ENCODE peak calls at places on chromosomes 13 and 19, in ten cellular contexts. One of them, this sample, is unnamed.

GRCh38 chr13:43368003-43368402 is 344.6 kb downstream of the DNAJC15 start:
- DNase-seq in RCC 7860: no peak
- DNase-seq in islet precursor cell: no peak
- DNase-seq in stimulated activated CD4-positive, alpha-beta T cell treated with anti-CD3 and anti-CD28 coated beads, Interleukin-12 subunit alpha, Interleukin-12 subunit beta, amount 100 ng/mL, for 48 hours: no peak
- DNase-seq in CD8-positive, alpha-beta T cell: no peak
- DNase-seq in RKO: no peak
- DNase-seq in body of pancreas: no peak
- DNase-seq in T-helper 2 cell treated with Interferon-gamma antibody and Interleukin-4, amounts not matched to agents 5 μg/mL and 100 μg/mL, for 36 hours: no peak
- DNase-seq in caudate nucleus: no peak
- DNase-seq in dermis microvascular lymphatic vessel endothelial cell: peak; percentile 52
- DNase-seq in this sample: no peak

GRCh38 chr13:31027136-31027535 is 94.7 kb downstream of the TEX26 start:
- DNase-seq in RCC 7860: no peak
- DNase-seq in islet precursor cell: no peak
- DNase-seq in stimulated activated CD4-positive, alpha-beta T cell treated with anti-CD3 and anti-CD28 coated beads, Interleukin-12 subunit alpha, Interleukin-12 subunit beta, amount 100 ng/mL, for 48 hours: no peak
- DNase-seq in CD8-positive, alpha-beta T cell: no peak
- DNase-seq in RKO: no peak
- DNase-seq in body of pancreas: no peak
- DNase-seq in T-helper 2 cell treated with Interferon-gamma antibody and Interleukin-4, amounts not matched to agents 5 μg/mL and 100 μg/mL, for 36 hours: no peak
- DNase-seq in caudate nucleus: no peak
- DNase-seq in dermis microvascular lymphatic vessel endothelial cell: no peak
- DNase-seq in this sample: no peak

GRCh38 chr19:1299822-1300221 is 14.1 kb downstream of the EFNA2 start:
- DNase-seq in RCC 7860: no peak
- DNase-seq in islet precursor cell: no peak
- DNase-seq in stimulated activated CD4-positive, alpha-beta T cell treated with anti-CD3 and anti-CD28 coated beads, Interleukin-12 subunit alpha, Interleukin-12 subunit beta, amount 100 ng/mL, for 48 hours: no peak
- DNase-seq in CD8-positive, alpha-beta T cell: no peak
- DNase-seq in RKO: no peak
- DNase-seq in body of pancreas: no peak
- DNase-seq in T-helper 2 cell treated with Interferon-gamma antibody and Interleukin-4, amounts not matched to agents 5 μg/mL and 100 μg/mL, for 36 hours: no peak
- DNase-seq in caudate nucleus: no peak
- DNase-seq in dermis microvascular lymphatic vessel endothelial cell: no peak
- DNase-seq in this sample: no peak

GRCh38 chr19:10593820-10594637 is 6.9 kb upstream of the AP1M2 start:
- DNase-seq in RCC 7860: no peak
- DNase-seq in islet precursor cell: peak; percentile 83
- DNase-seq in stimulated activated CD4-positive, alpha-beta T cell treated with anti-CD3 and anti-CD28 coated beads, Interleukin-12 subunit alpha, Interleukin-12 subunit beta, amount 100 ng/mL, for 48 hours: no peak
- DNase-seq in CD8-positive, alpha-beta T cell: no peak
- DNase-seq in RKO: no peak
- DNase-seq in body of pancreas: peak; percentile 47
- DNase-seq in T-helper 2 cell treated with Interferon-gamma antibody and Interleukin-4, amounts not matched to agents 5 μg/mL and 100 μg/mL, for 36 hours: no peak
- DNase-seq in caudate nucleus: peak; percentile 9
- DNase-seq in dermis microvascular lymphatic vessel endothelial cell: no peak
- DNase-seq in this sample: no peak

GRCh38 chr13:49240017-49240416 is 7.7 kb upstream of the CDADC1 start:
- DNase-seq in RCC 7860: no peak
- DNase-seq in islet precursor cell: peak; percentile 63
- DNase-seq in stimulated activated CD4-positive, alpha-beta T cell treated with anti-CD3 and anti-CD28 coated beads, Interleukin-12 subunit alpha, Interleukin-12 subunit beta, amount 100 ng/mL, for 48 hours: no peak
- DNase-seq in CD8-positive, alpha-beta T cell: no peak
- DNase-seq in RKO: peak; percentile 64
- DNase-seq in body of pancreas: no peak
- DNase-seq in T-helper 2 cell treated with Interferon-gamma antibody and Interleukin-4, amounts not matched to agents 5 μg/mL and 100 μg/mL, for 36 hours: peak; percentile 32
- DNase-seq in caudate nucleus: no peak
- DNase-seq in dermis microvascular lymphatic vessel endothelial cell: peak; percentile 48
- DNase-seq in this sample: peak; percentile 21

GRCh38 chr19:10829967-10830366 is 6.0 kb downstream of the TMED1 start:
- DNase-seq in RCC 7860: no peak
- DNase-seq in islet precursor cell: peak; percentile 47
- DNase-seq in stimulated activated CD4-positive, alpha-beta T cell treated with anti-CD3 and anti-CD28 coated beads, Interleukin-12 subunit alpha, Interleukin-12 subunit beta, amount 100 ng/mL, for 48 hours: no peak
- DNase-seq in CD8-positive, alpha-beta T cell: no peak
- DNase-seq in RKO: no peak
- DNase-seq in body of pancreas: no peak
- DNase-seq in T-helper 2 cell treated with Interferon-gamma antibody and Interleukin-4, amounts not matched to agents 5 μg/mL and 100 μg/mL, for 36 hours: no peak
- DNase-seq in caudate nucleus: no peak
- DNase-seq in dermis microvascular lymphatic vessel endothelial cell: no peak
- DNase-seq in this sample: no peak

GRCh38 chr19:41888926-41889325 is 5.9 kb downstream of the ARHGEF1 start:
- DNase-seq in RCC 7860: no peak
- DNase-seq in islet precursor cell: no peak
- DNase-seq in stimulated activated CD4-positive, alpha-beta T cell treated with anti-CD3 and anti-CD28 coated beads, Interleukin-12 subunit alpha, Interleukin-12 subunit beta, amount 100 ng/mL, for 48 hours: no peak
- DNase-seq in CD8-positive, alpha-beta T cell: no peak
- DNase-seq in RKO: no peak
- DNase-seq in body of pancreas: no peak
- DNase-seq in T-helper 2 cell treated with Interferon-gamma antibody and Interleukin-4, amounts not matched to agents 5 μg/mL and 100 μg/mL, for 36 hours: no peak
- DNase-seq in caudate nucleus: no peak
- DNase-seq in dermis microvascular lymphatic vessel endothelial cell: no peak
- DNase-seq in this sample: no peak

GRCh38 chr19:11164879-11165406 is 9.4 kb upstream of the SPC24 start:
- DNase-seq in RCC 7860: no peak
- DNase-seq in islet precursor cell: no peak
- DNase-seq in stimulated activated CD4-positive, alpha-beta T cell treated with anti-CD3 and anti-CD28 coated beads, Interleukin-12 subunit alpha, Interleukin-12 subunit beta, amount 100 ng/mL, for 48 hours: no peak
- DNase-seq in CD8-positive, alpha-beta T cell: no peak
- DNase-seq in RKO: no peak
- DNase-seq in body of pancreas: peak; percentile 31
- DNase-seq in T-helper 2 cell treated with Interferon-gamma antibody and Interleukin-4, amounts not matched to agents 5 μg/mL and 100 μg/mL, for 36 hours: no peak
- DNase-seq in caudate nucleus: peak; percentile 21
- DNase-seq in dermis microvascular lymphatic vessel endothelial cell: peak; percentile 56
- DNase-seq in this sample: no peak

GRCh38 chr19:34504809-34505291 is 23.3 kb downstream of the WTIP start:
- DNase-seq in RCC 7860: no peak
- DNase-seq in islet precursor cell: no peak
- DNase-seq in stimulated activated CD4-positive, alpha-beta T cell treated with anti-CD3 and anti-CD28 coated beads, Interleukin-12 subunit alpha, Interleukin-12 subunit beta, amount 100 ng/mL, for 48 hours: no peak
- DNase-seq in CD8-positive, alpha-beta T cell: no peak
- DNase-seq in RKO: no peak
- DNase-seq in body of pancreas: no peak
- DNase-seq in T-helper 2 cell treated with Interferon-gamma antibody and Interleukin-4, amounts not matched to agents 5 μg/mL and 100 μg/mL, for 36 hours: no peak
- DNase-seq in caudate nucleus: no peak
- DNase-seq in dermis microvascular lymphatic vessel endothelial cell: no peak
- DNase-seq in this sample: no peak

GRCh38 chr19:38842439-38843174 is 7.2 kb downstream of the HNRNPL start:
- DNase-seq in RCC 7860: no peak
- DNase-seq in islet precursor cell: no peak
- DNase-seq in stimulated activated CD4-positive, alpha-beta T cell treated with anti-CD3 and anti-CD28 coated beads, Interleukin-12 subunit alpha, Interleukin-12 subunit beta, amount 100 ng/mL, for 48 hours: peak; percentile 43
- DNase-seq in CD8-positive, alpha-beta T cell: peak; percentile 38
- DNase-seq in RKO: no peak
- DNase-seq in body of pancreas: peak; percentile 21
- DNase-seq in T-helper 2 cell treated with Interferon-gamma antibody and Interleukin-4, amounts not matched to agents 5 μg/mL and 100 μg/mL, for 36 hours: peak; percentile 62
- DNase-seq in caudate nucleus: no peak
- DNase-seq in dermis microvascular lymphatic vessel endothelial cell: no peak
- DNase-seq in this sample: no peak

GRCh38 chr19:8085606-8086464 is 33.3 kb downstream of the CCL25 start:
- DNase-seq in RCC 7860: no peak
- DNase-seq in islet precursor cell: no peak
- DNase-seq in stimulated activated CD4-positive, alpha-beta T cell treated with anti-CD3 and anti-CD28 coated beads, Interleukin-12 subunit alpha, Interleukin-12 subunit beta, amount 100 ng/mL, for 48 hours: no peak
- DNase-seq in CD8-positive, alpha-beta T cell: no peak
- DNase-seq in RKO: peak; percentile 12
- DNase-seq in body of pancreas: no peak
- DNase-seq in T-helper 2 cell treated with Interferon-gamma antibody and Interleukin-4, amounts not matched to agents 5 μg/mL and 100 μg/mL, for 36 hours: no peak
- DNase-seq in caudate nucleus: no peak
- DNase-seq in dermis microvascular lymphatic vessel endothelial cell: peak; percentile 40
- DNase-seq in this sample: no peak

GRCh38 chr13:21641629-21642028 is 29.2 kb upstream of the FGF9 start:
- DNase-seq in RCC 7860: no peak
- DNase-seq in islet precursor cell: no peak
- DNase-seq in stimulated activated CD4-positive, alpha-beta T cell treated with anti-CD3 and anti-CD28 coated beads, Interleukin-12 subunit alpha, Interleukin-12 subunit beta, amount 100 ng/mL, for 48 hours: no peak
- DNase-seq in CD8-positive, alpha-beta T cell: no peak
- DNase-seq in RKO: no peak
- DNase-seq in body of pancreas: no peak
- DNase-seq in T-helper 2 cell treated with Interferon-gamma antibody and Interleukin-4, amounts not matched to agents 5 μg/mL and 100 μg/mL, for 36 hours: no peak
- DNase-seq in caudate nucleus: no peak
- DNase-seq in dermis microvascular lymphatic vessel endothelial cell: no peak
- DNase-seq in this sample: no peak

GRCh38 chr13:46492946-46493345 is 60.0 kb upstream of the LRCH1 start:
- DNase-seq in RCC 7860: no peak
- DNase-seq in islet precursor cell: peak; percentile 58
- DNase-seq in stimulated activated CD4-positive, alpha-beta T cell treated with anti-CD3 and anti-CD28 coated beads, Interleukin-12 subunit alpha, Interleukin-12 subunit beta, amount 100 ng/mL, for 48 hours: no peak
- DNase-seq in CD8-positive, alpha-beta T cell: no peak
- DNase-seq in RKO: peak; percentile 62
- DNase-seq in body of pancreas: no peak
- DNase-seq in T-helper 2 cell treated with Interferon-gamma antibody and Interleukin-4, amounts not matched to agents 5 μg/mL and 100 μg/mL, for 36 hours: no peak
- DNase-seq in caudate nucleus: no peak
- DNase-seq in dermis microvascular lymphatic vessel endothelial cell: peak; percentile 58
- DNase-seq in this sample: peak; percentile 17

GRCh38 chr19:35959040-35959967 is 23.1 kb downstream of the LRFN3 start:
- DNase-seq in RCC 7860: no peak
- DNase-seq in islet precursor cell: no peak
- DNase-seq in stimulated activated CD4-positive, alpha-beta T cell treated with anti-CD3 and anti-CD28 coated beads, Interleukin-12 subunit alpha, Interleukin-12 subunit beta, amount 100 ng/mL, for 48 hours: peak; percentile 51
- DNase-seq in CD8-positive, alpha-beta T cell: peak; percentile 60
- DNase-seq in RKO: no peak
- DNase-seq in body of pancreas: peak; percentile 39
- DNase-seq in T-helper 2 cell treated with Interferon-gamma antibody and Interleukin-4, amounts not matched to agents 5 μg/mL and 100 μg/mL, for 36 hours: peak; percentile 83
- DNase-seq in caudate nucleus: no peak
- DNase-seq in dermis microvascular lymphatic vessel endothelial cell: peak; percentile 13
- DNase-seq in this sample: no peak

GRCh38 chr19:50333235-50333736 is 4.1 kb upstream of the KCNC3 start:
- DNase-seq in RCC 7860: no peak
- DNase-seq in islet precursor cell: peak; percentile 99
- DNase-seq in stimulated activated CD4-positive, alpha-beta T cell treated with anti-CD3 and anti-CD28 coated beads, Interleukin-12 subunit alpha, Interleukin-12 subunit beta, amount 100 ng/mL, for 48 hours: peak; percentile 94
- DNase-seq in CD8-positive, alpha-beta T cell: peak; percentile 71
- DNase-seq in RKO: no peak
- DNase-seq in body of pancreas: peak; percentile 95
- DNase-seq in T-helper 2 cell treated with Interferon-gamma antibody and Interleukin-4, amounts not matched to agents 5 μg/mL and 100 μg/mL, for 36 hours: peak; percentile 97
- DNase-seq in caudate nucleus: peak; percentile 89
- DNase-seq in dermis microvascular lymphatic vessel endothelial cell: peak; percentile 90
- DNase-seq in this sample: peak; percentile 71

GRCh38 chr19:21052902-21053301 is 29.1 kb upstream of the ZNF714 start:
- DNase-seq in RCC 7860: no peak
- DNase-seq in islet precursor cell: no peak
- DNase-seq in stimulated activated CD4-positive, alpha-beta T cell treated with anti-CD3 and anti-CD28 coated beads, Interleukin-12 subunit alpha, Interleukin-12 subunit beta, amount 100 ng/mL, for 48 hours: no peak
- DNase-seq in CD8-positive, alpha-beta T cell: no peak
- DNase-seq in RKO: no peak
- DNase-seq in body of pancreas: no peak
- DNase-seq in T-helper 2 cell treated with Interferon-gamma antibody and Interleukin-4, amounts not matched to agents 5 μg/mL and 100 μg/mL, for 36 hours: no peak
- DNase-seq in caudate nucleus: no peak
- DNase-seq in dermis microvascular lymphatic vessel endothelial cell: no peak
- DNase-seq in this sample: no peak

GRCh38 chr19:28482221-28482620 is 730.7 kb downstream of the UQCRFS1 start:
- DNase-seq in RCC 7860: no peak
- DNase-seq in islet precursor cell: peak; percentile 79
- DNase-seq in stimulated activated CD4-positive, alpha-beta T cell treated with anti-CD3 and anti-CD28 coated beads, Interleukin-12 subunit alpha, Interleukin-12 subunit beta, amount 100 ng/mL, for 48 hours: no peak
- DNase-seq in CD8-positive, alpha-beta T cell: no peak
- DNase-seq in RKO: no peak
- DNase-seq in body of pancreas: no peak
- DNase-seq in T-helper 2 cell treated with Interferon-gamma antibody and Interleukin-4, amounts not matched to agents 5 μg/mL and 100 μg/mL, for 36 hours: no peak
- DNase-seq in caudate nucleus: no peak
- DNase-seq in dermis microvascular lymphatic vessel endothelial cell: no peak
- DNase-seq in this sample: no peak

GRCh38 chr19:48006762-48007161 is 12.3 kb downstream of the ELSPBP1 start:
- DNase-seq in RCC 7860: no peak
- DNase-seq in islet precursor cell: peak; percentile 12
- DNase-seq in stimulated activated CD4-positive, alpha-beta T cell treated with anti-CD3 and anti-CD28 coated beads, Interleukin-12 subunit alpha, Interleukin-12 subunit beta, amount 100 ng/mL, for 48 hours: no peak
- DNase-seq in CD8-positive, alpha-beta T cell: no peak
- DNase-seq in RKO: peak; percentile 34
- DNase-seq in body of pancreas: no peak
- DNase-seq in T-helper 2 cell treated with Interferon-gamma antibody and Interleukin-4, amounts not matched to agents 5 μg/mL and 100 μg/mL, for 36 hours: no peak
- DNase-seq in caudate nucleus: no peak
- DNase-seq in dermis microvascular lymphatic vessel endothelial cell: peak; percentile 3
- DNase-seq in this sample: no peak

GRCh38 chr13:24074687-24075086 is 85.8 kb upstream of the SPATA13 start:
- DNase-seq in RCC 7860: no peak
- DNase-seq in islet precursor cell: no peak
- DNase-seq in stimulated activated CD4-positive, alpha-beta T cell treated with anti-CD3 and anti-CD28 coated beads, Interleukin-12 subunit alpha, Interleukin-12 subunit beta, amount 100 ng/mL, for 48 hours: no peak
- DNase-seq in CD8-positive, alpha-beta T cell: no peak
- DNase-seq in RKO: no peak
- DNase-seq in body of pancreas: peak; percentile 66
- DNase-seq in T-helper 2 cell treated with Interferon-gamma antibody and Interleukin-4, amounts not matched to agents 5 μg/mL and 100 μg/mL, for 36 hours: no peak
- DNase-seq in caudate nucleus: no peak
- DNase-seq in dermis microvascular lymphatic vessel endothelial cell: peak; percentile 74
- DNase-seq in this sample: no peak

GRCh38 chr19:8552810-8553209 is 24.4 kb downstream of the MYO1F start:
- DNase-seq in RCC 7860: no peak
- DNase-seq in islet precursor cell: no peak
- DNase-seq in stimulated activated CD4-positive, alpha-beta T cell treated with anti-CD3 and anti-CD28 coated beads, Interleukin-12 subunit alpha, Interleukin-12 subunit beta, amount 100 ng/mL, for 48 hours: no peak
- DNase-seq in CD8-positive, alpha-beta T cell: no peak
- DNase-seq in RKO: peak; percentile 67
- DNase-seq in body of pancreas: no peak
- DNase-seq in T-helper 2 cell treated with Interferon-gamma antibody and Interleukin-4, amounts not matched to agents 5 μg/mL and 100 μg/mL, for 36 hours: no peak
- DNase-seq in caudate nucleus: no peak
- DNase-seq in dermis microvascular lymphatic vessel endothelial cell: peak; percentile 13
- DNase-seq in this sample: no peak

GRCh38 chr19:17125052-17125727 is 49.6 kb downstream of the MYO9B start:
- DNase-seq in RCC 7860: no peak
- DNase-seq in islet precursor cell: no peak
- DNase-seq in stimulated activated CD4-positive, alpha-beta T cell treated with anti-CD3 and anti-CD28 coated beads, Interleukin-12 subunit alpha, Interleukin-12 subunit beta, amount 100 ng/mL, for 48 hours: no peak
- DNase-seq in CD8-positive, alpha-beta T cell: no peak
- DNase-seq in RKO: no peak
- DNase-seq in body of pancreas: no peak
- DNase-seq in T-helper 2 cell treated with Interferon-gamma antibody and Interleukin-4, amounts not matched to agents 5 μg/mL and 100 μg/mL, for 36 hours: peak; percentile 5
- DNase-seq in caudate nucleus: peak; percentile 35
- DNase-seq in dermis microvascular lymphatic vessel endothelial cell: no peak
- DNase-seq in this sample: no peak

GRCh38 chr19:54937926-54938325 is 9.4 kb downstream of the NLRP7 start:
- DNase-seq in RCC 7860: no peak
- DNase-seq in islet precursor cell: no peak
- DNase-seq in stimulated activated CD4-positive, alpha-beta T cell treated with anti-CD3 and anti-CD28 coated beads, Interleukin-12 subunit alpha, Interleukin-12 subunit beta, amount 100 ng/mL, for 48 hours: no peak
- DNase-seq in CD8-positive, alpha-beta T cell: no peak
- DNase-seq in RKO: no peak
- DNase-seq in body of pancreas: no peak
- DNase-seq in T-helper 2 cell treated with Interferon-gamma antibody and Interleukin-4, amounts not matched to agents 5 μg/mL and 100 μg/mL, for 36 hours: no peak
- DNase-seq in caudate nucleus: no peak
- DNase-seq in dermis microvascular lymphatic vessel endothelial cell: no peak
- DNase-seq in this sample: no peak

GRCh38 chr19:41734585-41734984 is 20.7 kb upstream of the CEACAM6 start:
- DNase-seq in RCC 7860: no peak
- DNase-seq in islet precursor cell: no peak
- DNase-seq in stimulated activated CD4-positive, alpha-beta T cell treated with anti-CD3 and anti-CD28 coated beads, Interleukin-12 subunit alpha, Interleukin-12 subunit beta, amount 100 ng/mL, for 48 hours: no peak
- DNase-seq in CD8-positive, alpha-beta T cell: no peak
- DNase-seq in RKO: no peak
- DNase-seq in body of pancreas: no peak
- DNase-seq in T-helper 2 cell treated with Interferon-gamma antibody and Interleukin-4, amounts not matched to agents 5 μg/mL and 100 μg/mL, for 36 hours: no peak
- DNase-seq in caudate nucleus: no peak
- DNase-seq in dermis microvascular lymphatic vessel endothelial cell: no peak
- DNase-seq in this sample: no peak

GRCh38 chr13:113398963-113399754 is 35.2 kb upstream of the GRTP1 start:
- DNase-seq in RCC 7860: no peak
- DNase-seq in islet precursor cell: peak; percentile 54
- DNase-seq in stimulated activated CD4-positive, alpha-beta T cell treated with anti-CD3 and anti-CD28 coated beads, Interleukin-12 subunit alpha, Interleukin-12 subunit beta, amount 100 ng/mL, for 48 hours: no peak
- DNase-seq in CD8-positive, alpha-beta T cell: no peak
- DNase-seq in RKO: no peak
- DNase-seq in body of pancreas: no peak
- DNase-seq in T-helper 2 cell treated with Interferon-gamma antibody and Interleukin-4, amounts not matched to agents 5 μg/mL and 100 μg/mL, for 36 hours: no peak
- DNase-seq in caudate nucleus: no peak
- DNase-seq in dermis microvascular lymphatic vessel endothelial cell: no peak
- DNase-seq in this sample: no peak

GRCh38 chr13:67229438-67230242 is 496 bp downstream of the PCDH9 start:
- DNase-seq in RCC 7860: no peak
- DNase-seq in islet precursor cell: peak; percentile 53
- DNase-seq in stimulated activated CD4-positive, alpha-beta T cell treated with anti-CD3 and anti-CD28 coated beads, Interleukin-12 subunit alpha, Interleukin-12 subunit beta, amount 100 ng/mL, for 48 hours: no peak
- DNase-seq in CD8-positive, alpha-beta T cell: no peak
- DNase-seq in RKO: no peak
- DNase-seq in body of pancreas: no peak
- DNase-seq in T-helper 2 cell treated with Interferon-gamma antibody and Interleukin-4, amounts not matched to agents 5 μg/mL and 100 μg/mL, for 36 hours: no peak
- DNase-seq in caudate nucleus: peak; percentile 52
- DNase-seq in dermis microvascular lymphatic vessel endothelial cell: peak; percentile 16
- DNase-seq in this sample: no peak

GRCh38 chr13:105184221-105184620 is 1351.2 kb downstream of the EFNB2 start:
- DNase-seq in RCC 7860: no peak
- DNase-seq in islet precursor cell: no peak
- DNase-seq in stimulated activated CD4-positive, alpha-beta T cell treated with anti-CD3 and anti-CD28 coated beads, Interleukin-12 subunit alpha, Interleukin-12 subunit beta, amount 100 ng/mL, for 48 hours: no peak
- DNase-seq in CD8-positive, alpha-beta T cell: no peak
- DNase-seq in RKO: no peak
- DNase-seq in body of pancreas: no peak
- DNase-seq in T-helper 2 cell treated with Interferon-gamma antibody and Interleukin-4, amounts not matched to agents 5 μg/mL and 100 μg/mL, for 36 hours: no peak
- DNase-seq in caudate nucleus: no peak
- DNase-seq in dermis microvascular lymphatic vessel endothelial cell: no peak
- DNase-seq in this sample: no peak

GRCh38 chr13:78192721-78193120 is 274.1 kb upstream of the EDNRB start:
- DNase-seq in RCC 7860: peak; percentile 45
- DNase-seq in islet precursor cell: no peak
- DNase-seq in stimulated activated CD4-positive, alpha-beta T cell treated with anti-CD3 and anti-CD28 coated beads, Interleukin-12 subunit alpha, Interleukin-12 subunit beta, amount 100 ng/mL, for 48 hours: no peak
- DNase-seq in CD8-positive, alpha-beta T cell: no peak
- DNase-seq in RKO: no peak
- DNase-seq in body of pancreas: no peak
- DNase-seq in T-helper 2 cell treated with Interferon-gamma antibody and Interleukin-4, amounts not matched to agents 5 μg/mL and 100 μg/mL, for 36 hours: no peak
- DNase-seq in caudate nucleus: no peak
- DNase-seq in dermis microvascular lymphatic vessel endothelial cell: no peak
- DNase-seq in this sample: peak; percentile 24

GRCh38 chr13:32299893-32300292 is 15.3 kb downstream of the ZAR1L start:
- DNase-seq in RCC 7860: no peak
- DNase-seq in islet precursor cell: no peak
- DNase-seq in stimulated activated CD4-positive, alpha-beta T cell treated with anti-CD3 and anti-CD28 coated beads, Interleukin-12 subunit alpha, Interleukin-12 subunit beta, amount 100 ng/mL, for 48 hours: no peak
- DNase-seq in CD8-positive, alpha-beta T cell: no peak
- DNase-seq in RKO: no peak
- DNase-seq in body of pancreas: no peak
- DNase-seq in T-helper 2 cell treated with Interferon-gamma antibody and Interleukin-4, amounts not matched to agents 5 μg/mL and 100 μg/mL, for 36 hours: no peak
- DNase-seq in caudate nucleus: no peak
- DNase-seq in dermis microvascular lymphatic vessel endothelial cell: no peak
- DNase-seq in this sample: no peak